ENCODE peak calls at places on chromosomes 12 and 14, in seven cellular contexts. R is stimulated activated CD8-positive, alpha-beta memory T cell treated with anti-CD3 and anti-CD28 coated beads, Interleukin-2, amount 100 ng/mL, for 48 hours; N is H54; I is C1 segment of cervical spinal cord; K is GM04503; Z is H7; O is HFFc6. W is an unnamed sample.
A peak's percentile ranks its signal among the peaks of the same experiment; 100 is the strongest.

GRCh38 chr12:98352218-98352811 is 163.1 kb upstream of the TMPO start:
- DNase-seq in Z (no peak), O (peak; percentile 83), I (no peak), R (no peak), K (no peak), N (peak; percentile 49), W (peak; percentile 33)

GRCh38 chr12:57143454-57143853 is 4.0 kb downstream of the LRP1-AS start:
- DNase-seq in N (no peak), Z (no peak), R (no peak), O (no peak), I (no peak), K (no peak), W (no peak)

GRCh38 chr14:84375235-84375634 is 1154.7 kb upstream of the FLRT2 start:
- DNase-seq in K (no peak), I (no peak), R (no peak), N (no peak), Z (no peak), O (no peak), W (no peak)

GRCh38 chr12:109773384-109774011 is 59.7 kb downstream of the TRPV4 start:
- DNase-seq in K (no peak), I (no peak), Z (peak; percentile 37), N (no peak), O (no peak), R (no peak), W (no peak)

GRCh38 chr12:69988601-69989194 is 163.7 kb downstream of the MYRFL start:
- DNase-seq in O (peak; percentile 4), Z (no peak), N (no peak), I (no peak), K (peak; percentile 59), R (no peak), W (no peak)

GRCh38 chr12:52496054-52496453 is 3.0 kb upstream of the KRT6A start:
- DNase-seq in R (no peak), I (no peak), N (no peak), O (no peak), Z (peak; percentile 12), K (no peak), W (no peak)

GRCh38 chr14:78202976-78203375 is 32.8 kb downstream of the NRXN3 start:
- DNase-seq in I (no peak), N (no peak), Z (no peak), K (no peak), O (no peak), R (no peak), W (no peak)

GRCh38 chr12:51333536-51333935 is 9.6 kb upstream of the BIN2 start:
- DNase-seq in K (no peak), Z (no peak), O (no peak), I (no peak), N (no peak), R (no peak), W (no peak)

GRCh38 chr12:6362383-6362782 is 13.0 kb downstream of the SCNN1A start:
- DNase-seq in N (no peak), K (no peak), I (no peak), R (no peak), O (no peak), Z (peak; percentile 25), W (no peak)

GRCh38 chr12:28925726-28926376 is 223.2 kb upstream of the FAR2 start:
- DNase-seq in R (no peak), N (no peak), K (peak; percentile 89), I (no peak), Z (no peak), O (no peak), W (no peak)

GRCh38 chr14:22531451-22532344 is 57.3 kb downstream of the DAD1 start:
- DNase-seq in R (no peak), Z (no peak), I (no peak), N (no peak), O (no peak), K (no peak), W (no peak)

GRCh38 chr14:51396222-51396815 is 156.3 kb downstream of the TMX1 start:
- DNase-seq in K (peak; percentile 96), R (no peak), Z (no peak), N (no peak), I (no peak), O (peak; percentile 90), W (no peak)

GRCh38 chr12:34406996-34407300 is 384.7 kb downstream of the ALG10 start:
- DNase-seq in K (no peak), I (no peak), R (no peak), N (no peak), O (no peak), Z (no peak), W (no peak)

GRCh38 chr12:123898673-123899072 is 74.0 kb downstream of the CCDC92 start:
- DNase-seq in N (no peak), I (no peak), Z (no peak), R (no peak), O (no peak), K (no peak), W (no peak)

GRCh38 chr12:88108021-88108420 is 33.9 kb downstream of the CEP290 start:
- DNase-seq in Z (no peak), I (no peak), N (no peak), K (no peak), R (no peak), O (peak; percentile 12), W (no peak)

GRCh38 chr14:91373591-91374245 is 43.9 kb downstream of the CCDC88C start:
- DNase-seq in R (no peak), O (no peak), N (peak; percentile 29), Z (no peak), K (no peak), I (no peak), W (no peak)

GRCh38 chr12:96427269-96427729 is 27.1 kb upstream of the CDK17 start:
- DNase-seq in R (peak; percentile 34), I (no peak), O (peak; percentile 100), Z (no peak), K (peak; percentile 100), N (peak; percentile 51), W (peak; percentile 46)

GRCh38 chr12:98402081-98402480 is 113.3 kb upstream of the TMPO start:
- DNase-seq in K (no peak), I (no peak), Z (no peak), O (no peak), R (no peak), N (no peak), W (no peak)

GRCh38 chr14:33120966-33121365 is 182.3 kb downstream of the NPAS3 start:
- DNase-seq in Z (no peak), N (no peak), K (no peak), O (no peak), R (no peak), I (no peak), W (no peak)

GRCh38 chr14:23069413-23069806 is 12.1 kb upstream of the CDH24 start:
- DNase-seq in I (no peak), O (no peak), N (no peak), Z (no peak), K (no peak), R (no peak), W (no peak)

GRCh38 chr12:67220065-67220464 is 49.1 kb upstream of the CAND1 start:
- DNase-seq in N (no peak), Z (no peak), O (no peak), R (no peak), K (no peak), I (no peak), W (no peak)

GRCh38 chr14:85596562-85596961 is 66.6 kb downstream of the FLRT2 start:
- DNase-seq in K (no peak), R (no peak), Z (no peak), O (no peak), I (no peak), N (no peak), W (no peak)

GRCh38 chr14:73833530-73834257 is 17.9 kb upstream of the PTGR2 start:
- DNase-seq in R (no peak), Z (peak; percentile 40), I (no peak), N (no peak), O (no peak), K (peak; percentile 11), W (no peak)

GRCh38 chr14:69481815-69482568 is 2.5 kb upstream of the PLEKHD1 start:
- DNase-seq in R (no peak), Z (no peak), I (no peak), N (no peak), O (no peak), K (no peak), W (no peak)